ENCODE peak calls at places on chromosomes 6 and 20, in four cellular contexts. One of them, this sample, is unnamed.

GRCh38 chr20:34512266-34512954 is 3.8 kb upstream of the DYNLRB1 start:
- DNase-seq in activated T-helper 1 cell treated with anti-CD3 and anti-CD28 coated beads, Interleukin-2, amount 50 U/mL, for 16 hours: no peak
- DNase-seq in activated CD4-positive, alpha-beta T cell treated with anti-CD3 and anti-CD28 coated beads, Interleukin-2, amount 50 U/mL, for 1 hour: no peak
- DNase-seq in adipocyte: no peak
- DNase-seq in this sample: no peak

GRCh38 chr20:9660236-9660868 is 146.0 kb downstream of the LAMP5 start:
- DNase-seq in activated T-helper 1 cell treated with anti-CD3 and anti-CD28 coated beads, Interleukin-2, amount 50 U/mL, for 16 hours: no peak
- DNase-seq in activated CD4-positive, alpha-beta T cell treated with anti-CD3 and anti-CD28 coated beads, Interleukin-2, amount 50 U/mL, for 1 hour: no peak
- DNase-seq in adipocyte: peak
- DNase-seq in this sample: no peak

GRCh38 chr6:38345586-38345985 is 294.1 kb downstream of the BTBD9 start:
- DNase-seq in activated T-helper 1 cell treated with anti-CD3 and anti-CD28 coated beads, Interleukin-2, amount 50 U/mL, for 16 hours: no peak
- DNase-seq in activated CD4-positive, alpha-beta T cell treated with anti-CD3 and anti-CD28 coated beads, Interleukin-2, amount 50 U/mL, for 1 hour: no peak
- DNase-seq in adipocyte: no peak
- DNase-seq in this sample: no peak

GRCh38 chr6:105748737-105749161 is 337.4 kb upstream of the PRDM1 start:
- DNase-seq in activated T-helper 1 cell treated with anti-CD3 and anti-CD28 coated beads, Interleukin-2, amount 50 U/mL, for 16 hours: no peak
- DNase-seq in activated CD4-positive, alpha-beta T cell treated with anti-CD3 and anti-CD28 coated beads, Interleukin-2, amount 50 U/mL, for 1 hour: no peak
- DNase-seq in adipocyte: no peak
- DNase-seq in this sample: no peak

GRCh38 chr6:95279641-95280040 is 297.7 kb upstream of the MANEA start:
- DNase-seq in activated T-helper 1 cell treated with anti-CD3 and anti-CD28 coated beads, Interleukin-2, amount 50 U/mL, for 16 hours: no peak
- DNase-seq in activated CD4-positive, alpha-beta T cell treated with anti-CD3 and anti-CD28 coated beads, Interleukin-2, amount 50 U/mL, for 1 hour: no peak
- DNase-seq in adipocyte: no peak
- DNase-seq in this sample: no peak

GRCh38 chr6:45872827-45873226 is 142.8 kb downstream of the CLIC5 start:
- DNase-seq in activated T-helper 1 cell treated with anti-CD3 and anti-CD28 coated beads, Interleukin-2, amount 50 U/mL, for 16 hours: no peak
- DNase-seq in activated CD4-positive, alpha-beta T cell treated with anti-CD3 and anti-CD28 coated beads, Interleukin-2, amount 50 U/mL, for 1 hour: no peak
- DNase-seq in adipocyte: no peak
- DNase-seq in this sample: no peak

GRCh38 chr20:42379385-42379784 is 761.2 kb upstream of the CHD6 start:
- DNase-seq in activated T-helper 1 cell treated with anti-CD3 and anti-CD28 coated beads, Interleukin-2, amount 50 U/mL, for 16 hours: no peak
- DNase-seq in activated CD4-positive, alpha-beta T cell treated with anti-CD3 and anti-CD28 coated beads, Interleukin-2, amount 50 U/mL, for 1 hour: no peak
- DNase-seq in adipocyte: no peak
- DNase-seq in this sample: no peak

GRCh38 chr6:79630883-79631799 is at the start of gene SH3BGRL2:
- DNase-seq in activated T-helper 1 cell treated with anti-CD3 and anti-CD28 coated beads, Interleukin-2, amount 50 U/mL, for 16 hours: no peak
- DNase-seq in activated CD4-positive, alpha-beta T cell treated with anti-CD3 and anti-CD28 coated beads, Interleukin-2, amount 50 U/mL, for 1 hour: peak
- DNase-seq in adipocyte: peak
- DNase-seq in this sample: no peak

GRCh38 chr20:10253750-10254149 is 35.1 kb downstream of the SNAP25 start:
- DNase-seq in activated T-helper 1 cell treated with anti-CD3 and anti-CD28 coated beads, Interleukin-2, amount 50 U/mL, for 16 hours: no peak
- DNase-seq in activated CD4-positive, alpha-beta T cell treated with anti-CD3 and anti-CD28 coated beads, Interleukin-2, amount 50 U/mL, for 1 hour: no peak
- DNase-seq in adipocyte: no peak
- DNase-seq in this sample: no peak

GRCh38 chr6:37021356-37022129 is 16.1 kb downstream of the FGD2 start:
- DNase-seq in activated T-helper 1 cell treated with anti-CD3 and anti-CD28 coated beads, Interleukin-2, amount 50 U/mL, for 16 hours: peak
- DNase-seq in activated CD4-positive, alpha-beta T cell treated with anti-CD3 and anti-CD28 coated beads, Interleukin-2, amount 50 U/mL, for 1 hour: peak
- DNase-seq in adipocyte: peak
- DNase-seq in this sample: peak

GRCh38 chr6:131443514-131443913 is 129.5 kb upstream of the ARG1 start:
- DNase-seq in activated T-helper 1 cell treated with anti-CD3 and anti-CD28 coated beads, Interleukin-2, amount 50 U/mL, for 16 hours: no peak
- DNase-seq in activated CD4-positive, alpha-beta T cell treated with anti-CD3 and anti-CD28 coated beads, Interleukin-2, amount 50 U/mL, for 1 hour: peak
- DNase-seq in adipocyte: no peak
- DNase-seq in this sample: no peak

GRCh38 chr6:47665112-47665511 is 33.3 kb upstream of the ADGRF4 start:
- DNase-seq in activated T-helper 1 cell treated with anti-CD3 and anti-CD28 coated beads, Interleukin-2, amount 50 U/mL, for 16 hours: no peak
- DNase-seq in activated CD4-positive, alpha-beta T cell treated with anti-CD3 and anti-CD28 coated beads, Interleukin-2, amount 50 U/mL, for 1 hour: no peak
- DNase-seq in adipocyte: no peak
- DNase-seq in this sample: no peak

GRCh38 chr6:42404494-42404893 is 47.2 kb downstream of the TRERF1 start:
- DNase-seq in activated T-helper 1 cell treated with anti-CD3 and anti-CD28 coated beads, Interleukin-2, amount 50 U/mL, for 16 hours: no peak
- DNase-seq in activated CD4-positive, alpha-beta T cell treated with anti-CD3 and anti-CD28 coated beads, Interleukin-2, amount 50 U/mL, for 1 hour: peak
- DNase-seq in adipocyte: peak
- DNase-seq in this sample: no peak

GRCh38 chr6:34223381-34223963 is 13.2 kb upstream of the HMGA1 start:
- DNase-seq in activated T-helper 1 cell treated with anti-CD3 and anti-CD28 coated beads, Interleukin-2, amount 50 U/mL, for 16 hours: no peak
- DNase-seq in activated CD4-positive, alpha-beta T cell treated with anti-CD3 and anti-CD28 coated beads, Interleukin-2, amount 50 U/mL, for 1 hour: no peak
- DNase-seq in adipocyte: no peak
- DNase-seq in this sample: no peak

GRCh38 chr6:2534406-2535139 is 216.1 kb downstream of the MYLK4 start:
- DNase-seq in activated T-helper 1 cell treated with anti-CD3 and anti-CD28 coated beads, Interleukin-2, amount 50 U/mL, for 16 hours: no peak
- DNase-seq in activated CD4-positive, alpha-beta T cell treated with anti-CD3 and anti-CD28 coated beads, Interleukin-2, amount 50 U/mL, for 1 hour: no peak
- DNase-seq in adipocyte: no peak
- DNase-seq in this sample: no peak

GRCh38 chr20:2179233-2179580 is 77.6 kb downstream of the STK35 start:
- DNase-seq in activated T-helper 1 cell treated with anti-CD3 and anti-CD28 coated beads, Interleukin-2, amount 50 U/mL, for 16 hours: no peak
- DNase-seq in activated CD4-positive, alpha-beta T cell treated with anti-CD3 and anti-CD28 coated beads, Interleukin-2, amount 50 U/mL, for 1 hour: no peak
- DNase-seq in adipocyte: no peak
- DNase-seq in this sample: no peak